ENCODE peak calls at places on chromosomes 2 and 18, in five cellular contexts. M is GM10248, S is cardiac fibroblast, L is B cell, Q is right atrium auricular region. R is an unnamed sample.

GRCh38 chr2:205060269-205060668 is 515.0 kb downstream of the PARD3B start:
- DNase-seq in M (no peak), Q (no peak), S (no peak), L (no peak), R (no peak)

GRCh38 chr2:201313362-201313761 is 43.8 kb downstream of the FLACC1 start:
- DNase-seq in S (no peak), Q (no peak), L (no peak), M (no peak), R (no peak)

GRCh38 chr2:109594246-109594900 is 19.4 kb downstream of the SEPTIN10 start:
- DNase-seq in Q (no peak), M (no peak), S (no peak), L (no peak), R (no peak)

GRCh38 chr2:41197781-41198180 is 745.9 kb upstream of the SLC8A1 start:
- DNase-seq in S (peak), Q (no peak), M (no peak), L (no peak), R (peak)

GRCh38 chr2:127584047-127584446 is 48.6 kb downstream of the MYO7B start:
- DNase-seq in L (no peak), S (no peak), M (no peak), Q (peak), R (no peak)

GRCh38 chr18:28854964-28855363 is 678.0 kb upstream of the CDH2 start:
- DNase-seq in Q (no peak), M (no peak), L (no peak), S (peak), R (peak)

GRCh38 chr18:76975577-76976110 is 153.3 kb downstream of the ZNF236 start:
- DNase-seq in L (peak), S (no peak), Q (peak), M (no peak), R (no peak)

GRCh38 chr2:120314656-120315366 is 31.1 kb upstream of the INHBB start:
- DNase-seq in L (no peak), M (no peak), S (no peak), Q (no peak), R (no peak)

GRCh38 chr2:216492951-216493685 is 5.5 kb upstream of the RPL37A start:
- DNase-seq in S (peak), M (no peak), L (no peak), Q (no peak), R (peak)

GRCh38 chr18:11859903-11860407 is 8.7 kb downstream of the CHMP1B start:
- DNase-seq in M (no peak), L (no peak), S (peak), Q (peak), R (no peak)

GRCh38 chr18:36942264-36942663 is 113.3 kb downstream of the KIAA1328 start:
- DNase-seq in M (peak), L (no peak), Q (no peak), S (peak), R (peak)

GRCh38 chr2:172178035-172178434 is 75.3 kb upstream of the DLX2 start:
- DNase-seq in S (no peak), L (no peak), M (no peak), Q (no peak), R (no peak)

GRCh38 chr18:30999186-30999585 is 43.4 kb downstream of the DSC3 start:
- DNase-seq in M (no peak), S (peak), Q (no peak), L (no peak), R (no peak)

GRCh38 chr2:132037527-132038178 is 124.1 kb downstream of the ANKRD30BL start:
- DNase-seq in S (peak), M (peak), L (no peak), Q (no peak), R (peak)

GRCh38 chr2:86433137-86433536 is 8.0 kb upstream of the KDM3A start:
- DNase-seq in S (no peak), L (no peak), M (no peak), Q (no peak), R (no peak)

GRCh38 chr2:121283670-121284245 is 1.2 kb downstream of the TFCP2L1 start:
- DNase-seq in Q (no peak), M (no peak), S (no peak), L (no peak), R (no peak)

GRCh38 chr2:134764164-134764563 is 45.4 kb upstream of the TMEM163 start:
- DNase-seq in L (no peak), M (no peak), S (peak), Q (no peak), R (no peak)

GRCh38 chr2:172293952-172294351 is 133.4 kb upstream of the ITGA6 start:
- DNase-seq in S (peak), L (no peak), M (no peak), Q (no peak), R (peak)

GRCh38 chr2:200300065-200300464 is 6.4 kb upstream of the SPATS2L start:
- DNase-seq in L (no peak), S (no peak), M (no peak), Q (no peak), R (no peak)

GRCh38 chr2:143282684-143283083 is 153.5 kb downstream of the ARHGAP15 start:
- DNase-seq in M (no peak), S (no peak), L (no peak), Q (no peak), R (no peak)

GRCh38 chr2:62014102-62014501 is 108.6 kb downstream of the COMMD1 start:
- DNase-seq in S (peak), Q (peak), L (no peak), M (no peak), R (peak)

GRCh38 chr2:96913398-96914202 is 43.7 kb upstream of the SEMA4C start:
- DNase-seq in S (no peak), M (peak), L (peak), Q (no peak), R (no peak)

GRCh38 chr2:156325671-156326385 is 6.7 kb downstream of the NR4A2 start:
- DNase-seq in L (no peak), M (no peak), S (no peak), Q (no peak), R (no peak)

GRCh38 chr18:49970288-49970687 is 157.0 kb upstream of the ACAA2 start:
- DNase-seq in S (no peak), Q (no peak), L (no peak), M (peak), R (no peak)

GRCh38 chr18:12990128-12990485 is 1.1 kb upstream of the CEP192 start:
- DNase-seq in S (no peak), Q (no peak), M (no peak), L (no peak), R (no peak)

GRCh38 chr2:29310665-29311348 is 195.6 kb downstream of the CLIP4 start:
- DNase-seq in L (no peak), M (no peak), Q (no peak), S (no peak), R (no peak)

GRCh38 chr18:23377669-23378469 is 75.2 kb upstream of the RIOK3 start:
- DNase-seq in S (peak), L (no peak), Q (no peak), M (peak), R (peak)

GRCh38 chr2:39411186-39411944 is 25.7 kb downstream of the MAP4K3 start:
- DNase-seq in S (peak), Q (no peak), L (no peak), M (no peak), R (peak)

GRCh38 chr2:169276045-169276444 is 86.3 kb downstream of the LRP2 start:
- DNase-seq in Q (no peak), S (peak), M (no peak), L (no peak), R (no peak)
- TF ChIP-seq CTCF in Q (peak), S (no peak), M (no peak), L (no peak), R (peak)

GRCh38 chr18:2223859-2224258 is 347.4 kb downstream of the METTL4 start:
- DNase-seq in S (peak), M (no peak), L (no peak), Q (no peak), R (peak)
- TF ChIP-seq CTCF in S (peak), M (peak), L (no peak), Q (peak), R (peak)

GRCh38 chr2:186783254-186783653 is 65.7 kb downstream of the ZSWIM2 start:
- DNase-seq in M (no peak), S (no peak), L (no peak), Q (no peak), R (no peak)

GRCh38 chr2:186784930-186785329 is 64.0 kb downstream of the ZSWIM2 start:
- DNase-seq in L (no peak), S (no peak), M (no peak), Q (no peak), R (no peak)

GRCh38 chr2:186780701-186781316 is 68.2 kb downstream of the ZSWIM2 start:
- DNase-seq in Q (no peak), S (peak), M (no peak), L (no peak), R (peak)
- TF ChIP-seq CTCF in Q (no peak), S (peak), M (no peak), L (no peak), R (peak)

GRCh38 chr2:230924470-230925341 is at the start of gene GPR55:
- DNase-seq in S (no peak), Q (no peak), L (peak), M (peak), R (no peak)
- TF ChIP-seq CTCF in S (peak), Q (peak), L (peak), M (peak), R (peak)

DNA sequence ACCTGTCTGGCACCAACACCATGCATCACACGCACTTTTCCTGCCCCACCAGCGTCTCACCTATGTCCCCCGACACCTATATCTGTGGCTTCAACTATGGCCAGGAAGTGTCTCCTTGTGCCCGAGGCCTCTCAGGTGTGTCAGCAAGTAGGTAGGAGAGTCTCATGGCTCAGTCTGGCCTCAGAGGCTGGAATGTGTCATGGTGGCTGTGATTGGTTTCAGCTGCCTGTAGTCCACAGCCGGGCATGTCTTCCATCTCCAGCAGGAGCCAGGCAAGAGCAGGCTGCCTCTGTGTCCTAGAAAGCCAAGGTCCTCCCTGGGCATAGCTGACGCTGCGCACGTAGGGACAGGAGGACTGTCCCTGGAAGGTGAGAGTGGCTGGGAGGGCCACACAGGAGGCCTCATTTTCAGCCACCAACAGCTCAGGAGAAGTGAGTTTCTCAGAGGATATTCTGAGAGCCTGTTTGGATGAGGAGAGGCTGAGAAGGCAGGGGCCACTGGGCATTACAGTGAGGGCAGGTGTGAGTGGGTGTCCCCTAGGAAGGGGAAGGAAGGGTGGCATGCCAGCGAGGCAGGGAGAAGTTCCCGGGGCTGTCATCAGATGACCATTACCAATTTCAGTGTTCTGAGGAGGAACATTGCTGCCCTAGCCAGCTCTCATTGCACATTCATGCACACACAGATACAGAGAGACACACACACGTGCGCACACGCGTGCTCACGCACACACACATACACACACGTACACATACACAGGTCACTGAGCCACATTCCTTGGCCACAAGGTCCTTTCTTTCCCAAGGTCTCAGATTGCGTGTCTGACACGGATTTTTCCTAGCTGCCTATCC is 47.1 kb downstream of the SDC1 start:
- DNase-seq in M (no peak), Q (no peak), S (no peak), L (no peak), R (no peak)
- TF ChIP-seq CTCF in M (no peak), Q (no peak), S (no peak), L (no peak), R (no peak)

GRCh38 chr18:55109818-55110414 is 150.7 kb upstream of the CCDC68 start:
- DNase-seq in M (no peak), S (no peak), Q (no peak), L (no peak), R (no peak)

GRCh38 chr18:55106906-55107305 is 147.6 kb upstream of the CCDC68 start:
- DNase-seq in S (no peak), M (no peak), L (no peak), Q (no peak), R (no peak)

GRCh38 chr18:55105873-55106272 is 146.6 kb upstream of the CCDC68 start:
- DNase-seq in S (no peak), M (no peak), Q (no peak), L (no peak), R (no peak)

GRCh38 chr18:55102958-55103456 is 143.7 kb upstream of the CCDC68 start:
- DNase-seq in S (no peak), M (no peak), Q (no peak), L (no peak), R (no peak)

DNA sequence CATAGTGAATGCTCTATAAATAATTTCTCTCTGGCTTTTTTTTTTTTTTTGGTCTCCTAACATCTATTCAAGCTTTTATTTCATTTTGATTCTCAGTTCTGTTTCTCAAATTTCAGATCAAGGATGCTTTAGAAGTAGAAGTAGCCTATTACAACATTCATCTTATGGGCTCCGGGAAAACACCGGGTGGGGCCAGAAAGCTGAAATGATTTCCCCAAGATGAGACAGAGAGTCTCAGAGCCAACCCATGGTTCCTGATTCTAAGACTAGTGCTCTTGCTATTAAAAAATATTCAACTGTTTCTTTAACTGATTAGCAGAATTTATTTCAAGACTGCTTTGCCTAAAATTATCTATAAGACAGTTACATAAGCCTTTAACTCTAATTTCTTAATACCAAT is 147.2 kb upstream of the CCDC68 start:
- DNase-seq in S (no peak), Q (no peak), M (no peak), L (no peak), R (no peak)
- TF ChIP-seq CTCF in S (no peak), Q (no peak), M (no peak), L (no peak), R (no peak)

GRCh38 chr2:165560377-165560988 is 91.0 kb downstream of the CSRNP3 start:
- DNase-seq in S (no peak), L (no peak), Q (no peak), M (no peak), R (no peak)

GRCh38 chr2:165562235-165562634 is 92.7 kb downstream of the CSRNP3 start:
- DNase-seq in S (peak), L (no peak), M (no peak), Q (no peak), R (no peak)

GRCh38 chr2:165568361-165568760 is 98.9 kb downstream of the CSRNP3 start:
- DNase-seq in S (no peak), L (no peak), Q (no peak), M (no peak), R (no peak)

GRCh38 chr2:165558832-165559231 is 89.3 kb downstream of the CSRNP3 start:
- DNase-seq in Q (no peak), M (no peak), S (no peak), L (no peak), R (no peak)

GRCh38 chr2:165563468-165564225 is 94.1 kb downstream of the CSRNP3 start:
- DNase-seq in S (no peak), M (no peak), Q (no peak), L (no peak), R (peak)
- TF ChIP-seq CTCF in S (peak), M (peak), Q (no peak), L (no peak), R (peak)

DNA sequence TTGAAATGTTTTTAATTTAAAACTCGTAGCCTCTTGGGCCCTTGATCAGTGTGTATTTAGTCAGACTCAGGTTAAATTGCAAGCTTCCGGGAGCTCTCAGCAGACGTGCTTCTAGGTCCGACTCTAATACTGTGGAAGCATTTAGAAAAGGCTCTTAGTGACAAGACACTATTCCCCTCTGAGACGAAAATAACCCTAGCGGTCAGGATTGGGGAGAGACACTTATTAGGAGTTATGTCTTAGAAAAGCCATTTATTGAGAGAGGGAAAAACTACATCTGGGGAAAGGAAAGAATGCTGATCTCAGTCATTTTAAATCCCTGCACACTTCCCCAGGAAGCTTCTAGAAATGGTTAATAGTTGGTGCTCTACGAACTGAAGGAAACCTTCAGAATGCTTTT is 110.5 kb upstream of the NCK2 start:
- DNase-seq in M (no peak), L (no peak), S (no peak), Q (peak), R (no peak)
- TF ChIP-seq CTCF in M (no peak), L (no peak), S (no peak), Q (no peak), R (no peak)

R was measured in A673.